ENCODE peak calls at places on chromosomes 6 and 20, in ten cellular contexts. One of them, this sample, is unnamed. For H3K27me3, the result is how much of the 10 kb centered on the place peaks cover.

GRCh38 chr6:20367716-20368485 is 33.8 kb upstream of the E2F3 start:
- DNase-seq in effector memory CD4-positive, alpha-beta T cell: no peak
- DNase-seq in CD8-positive, alpha-beta T cell: no peak
- DNase-seq in ovary: no peak
- DNase-seq in spleen: no peak
- DNase-seq in CD4-positive, alpha-beta T cell: no peak
- DNase-seq in small intestine: peak
- DNase-seq in neural progenitor cell: no peak
- DNase-seq in cardiac muscle cell: no peak
- DNase-seq in HepG2: no peak
- DNase-seq in this sample: no peak

GRCh38 chr6:149439626-149440025 is 39.6 kb downstream of the SUMO4 start:
- DNase-seq in effector memory CD4-positive, alpha-beta T cell: no peak
- DNase-seq in CD8-positive, alpha-beta T cell: no peak
- DNase-seq in ovary: no peak
- DNase-seq in spleen: no peak
- DNase-seq in CD4-positive, alpha-beta T cell: no peak
- DNase-seq in small intestine: no peak
- DNase-seq in neural progenitor cell: no peak
- DNase-seq in cardiac muscle cell: no peak
- DNase-seq in HepG2: no peak
- DNase-seq in this sample: no peak

GRCh38 chr6:13468839-13469238 is 18.6 kb downstream of the GFOD1 start:
- DNase-seq in effector memory CD4-positive, alpha-beta T cell: no peak
- DNase-seq in CD8-positive, alpha-beta T cell: no peak
- DNase-seq in ovary: no peak
- DNase-seq in spleen: no peak
- DNase-seq in CD4-positive, alpha-beta T cell: no peak
- DNase-seq in small intestine: no peak
- DNase-seq in neural progenitor cell: no peak
- DNase-seq in cardiac muscle cell: no peak
- DNase-seq in HepG2: no peak
- DNase-seq in this sample: no peak

GRCh38 chr6:164720-165119 is 127.6 kb upstream of the DUSP22 start:
- DNase-seq in effector memory CD4-positive, alpha-beta T cell: no peak
- DNase-seq in CD8-positive, alpha-beta T cell: no peak
- DNase-seq in ovary: no peak
- DNase-seq in spleen: no peak
- DNase-seq in CD4-positive, alpha-beta T cell: no peak
- DNase-seq in small intestine: no peak
- DNase-seq in neural progenitor cell: no peak
- DNase-seq in cardiac muscle cell: no peak
- DNase-seq in HepG2: no peak
- DNase-seq in this sample: no peak

GRCh38 chr20:16539280-16539679 is 34.0 kb downstream of the KIF16B start:
- DNase-seq in effector memory CD4-positive, alpha-beta T cell: no peak
- DNase-seq in CD8-positive, alpha-beta T cell: no peak
- DNase-seq in ovary: no peak
- DNase-seq in spleen: no peak
- DNase-seq in CD4-positive, alpha-beta T cell: no peak
- DNase-seq in small intestine: peak
- DNase-seq in neural progenitor cell: no peak
- DNase-seq in cardiac muscle cell: no peak
- DNase-seq in HepG2: no peak
- DNase-seq in this sample: no peak

GRCh38 chr6:151317206-151317994 is 74.0 kb downstream of the ZBTB2 start:
- DNase-seq in effector memory CD4-positive, alpha-beta T cell: no peak
- DNase-seq in CD8-positive, alpha-beta T cell: no peak
- DNase-seq in ovary: no peak
- DNase-seq in spleen: no peak
- DNase-seq in CD4-positive, alpha-beta T cell: no peak
- DNase-seq in small intestine: no peak
- DNase-seq in neural progenitor cell: no peak
- DNase-seq in cardiac muscle cell: peak
- DNase-seq in HepG2: no peak
- DNase-seq in this sample: no peak

GRCh38 chr6:17863971-17864754 is 123.3 kb downstream of the KIF13A start:
- DNase-seq in effector memory CD4-positive, alpha-beta T cell: no peak
- DNase-seq in CD8-positive, alpha-beta T cell: no peak
- DNase-seq in ovary: no peak
- DNase-seq in spleen: no peak
- DNase-seq in CD4-positive, alpha-beta T cell: no peak
- DNase-seq in small intestine: no peak
- DNase-seq in neural progenitor cell: no peak
- DNase-seq in cardiac muscle cell: no peak
- DNase-seq in HepG2: peak
- DNase-seq in this sample: peak

GRCh38 chr6:132275253-132275970 is 125.9 kb downstream of the MOXD1 start:
- DNase-seq in effector memory CD4-positive, alpha-beta T cell: no peak
- DNase-seq in CD8-positive, alpha-beta T cell: no peak
- DNase-seq in ovary: no peak
- DNase-seq in spleen: no peak
- DNase-seq in CD4-positive, alpha-beta T cell: no peak
- DNase-seq in small intestine: no peak
- DNase-seq in neural progenitor cell: no peak
- DNase-seq in cardiac muscle cell: no peak
- DNase-seq in HepG2: no peak
- DNase-seq in this sample: no peak

GRCh38 chr20:58895099-58895795 is 42.7 kb downstream of the GNAS start:
- DNase-seq in effector memory CD4-positive, alpha-beta T cell: no peak
- DNase-seq in CD8-positive, alpha-beta T cell: no peak
- DNase-seq in ovary: no peak
- DNase-seq in spleen: no peak
- DNase-seq in CD4-positive, alpha-beta T cell: no peak
- DNase-seq in small intestine: no peak
- DNase-seq in neural progenitor cell: no peak
- DNase-seq in cardiac muscle cell: no peak
- DNase-seq in HepG2: no peak
- DNase-seq in this sample: no peak

GRCh38 chr20:58892932-58893224 is 40.4 kb downstream of the GNAS start:
- DNase-seq in effector memory CD4-positive, alpha-beta T cell: no peak
- DNase-seq in CD8-positive, alpha-beta T cell: no peak
- DNase-seq in ovary: no peak
- DNase-seq in spleen: no peak
- DNase-seq in CD4-positive, alpha-beta T cell: no peak
- DNase-seq in small intestine: no peak
- DNase-seq in neural progenitor cell: no peak
- DNase-seq in cardiac muscle cell: no peak
- DNase-seq in HepG2: no peak
- DNase-seq in this sample: no peak

GRCh38 chr20:58892126-58892931 is 39.8 kb downstream of the GNAS start:
- DNase-seq in effector memory CD4-positive, alpha-beta T cell: peak
- DNase-seq in CD8-positive, alpha-beta T cell: peak
- DNase-seq in ovary: peak
- DNase-seq in spleen: peak
- DNase-seq in CD4-positive, alpha-beta T cell: peak
- DNase-seq in small intestine: peak
- DNase-seq in neural progenitor cell: peak
- DNase-seq in cardiac muscle cell: peak
- DNase-seq in HepG2: peak
- DNase-seq in this sample: peak

GRCh38 chr20:58894652-58895051 is 42.1 kb downstream of the GNAS start:
- DNase-seq in effector memory CD4-positive, alpha-beta T cell: no peak
- DNase-seq in CD8-positive, alpha-beta T cell: no peak
- DNase-seq in ovary: no peak
- DNase-seq in spleen: no peak
- DNase-seq in CD4-positive, alpha-beta T cell: no peak
- DNase-seq in small intestine: no peak
- DNase-seq in neural progenitor cell: no peak
- DNase-seq in cardiac muscle cell: no peak
- DNase-seq in HepG2: no peak
- DNase-seq in this sample: no peak

DNA sequence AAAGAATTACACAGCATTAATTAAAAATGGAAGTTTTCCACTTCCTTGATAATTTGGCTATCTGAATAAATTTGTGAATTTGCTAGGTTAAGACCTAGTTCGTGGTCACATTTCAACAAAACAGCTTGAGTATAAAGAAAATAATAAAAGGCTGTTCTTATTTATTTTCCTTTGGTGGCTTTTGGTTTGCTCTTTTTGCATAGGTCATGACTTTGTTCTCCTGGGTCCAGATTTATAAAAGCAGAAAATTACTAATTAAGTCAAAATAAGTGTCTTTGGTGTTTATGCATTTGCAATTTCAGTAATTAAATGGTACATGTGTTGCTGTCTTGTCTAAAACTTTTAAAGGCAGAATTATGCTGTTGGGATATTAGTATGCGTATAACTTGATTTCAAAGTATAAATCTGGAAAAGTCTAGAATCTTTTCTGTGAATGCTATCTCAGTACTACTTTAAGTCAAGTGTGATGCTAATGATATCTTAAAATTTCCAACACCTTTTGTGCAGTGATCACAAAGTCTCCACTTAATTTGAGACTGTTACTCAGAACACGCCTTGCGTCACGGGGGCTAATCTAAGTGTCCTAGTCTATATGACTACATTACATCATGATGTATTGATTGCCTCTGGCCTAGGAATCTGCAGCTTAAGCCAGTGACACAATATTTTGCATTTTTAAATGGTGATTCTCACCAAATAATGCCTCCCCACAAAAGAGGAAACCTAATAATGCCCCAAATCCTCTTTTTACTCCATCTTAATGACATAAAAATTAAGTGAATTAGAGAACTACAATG is 41.0 kb downstream of the GNAS start:
- DNase-seq in effector memory CD4-positive, alpha-beta T cell: no peak
- DNase-seq in CD8-positive, alpha-beta T cell: no peak
- DNase-seq in ovary: no peak
- DNase-seq in spleen: no peak
- DNase-seq in CD4-positive, alpha-beta T cell: no peak
- DNase-seq in small intestine: peak
- DNase-seq in neural progenitor cell: no peak
- DNase-seq in cardiac muscle cell: no peak
- DNase-seq in HepG2: no peak
- DNase-seq in this sample: no peak
- H3K27ac ChIP-seq in effector memory CD4-positive, alpha-beta T cell: peak
- H3K27ac ChIP-seq in CD8-positive, alpha-beta T cell: no peak
- H3K27ac ChIP-seq in ovary: no peak
- H3K27ac ChIP-seq in spleen: peak
- H3K27ac ChIP-seq in CD4-positive, alpha-beta T cell: peak
- H3K27ac ChIP-seq in small intestine: peak
- H3K27ac ChIP-seq in neural progenitor cell: peak
- H3K27ac ChIP-seq in cardiac muscle cell: peak
- H3K27ac ChIP-seq in HepG2: peak
- H3K27ac ChIP-seq in this sample: peak

DNA sequence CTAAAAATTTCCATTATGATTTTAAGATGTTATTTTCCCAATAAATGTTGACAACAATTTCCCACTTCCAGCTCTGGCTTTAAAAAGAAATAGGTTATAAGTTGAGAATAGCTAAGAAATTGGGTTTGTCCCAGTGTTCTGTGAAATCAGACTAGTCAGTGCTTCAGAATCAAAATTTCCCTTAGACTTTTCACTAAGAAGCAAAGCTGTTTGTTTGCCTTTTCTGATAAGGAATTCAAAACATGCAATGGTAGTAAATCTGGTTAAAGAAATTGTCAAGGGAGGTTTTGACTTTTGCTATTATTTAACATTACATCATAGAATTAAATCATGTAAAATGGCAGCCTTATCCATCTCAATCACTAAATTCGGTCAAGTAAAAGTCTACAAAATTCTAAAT is 36.6 kb downstream of the PLAGL1 start:
- DNase-seq in effector memory CD4-positive, alpha-beta T cell: no peak
- DNase-seq in CD8-positive, alpha-beta T cell: no peak
- DNase-seq in ovary: no peak
- DNase-seq in spleen: no peak
- DNase-seq in CD4-positive, alpha-beta T cell: no peak
- DNase-seq in small intestine: no peak
- DNase-seq in neural progenitor cell: no peak
- DNase-seq in cardiac muscle cell: no peak
- DNase-seq in HepG2: no peak
- DNase-seq in this sample: no peak
- H3K27me3 ChIP-seq in effector memory CD4-positive, alpha-beta T cell: under half
- H3K27me3 ChIP-seq in CD8-positive, alpha-beta T cell: under half
- H3K27me3 ChIP-seq in ovary: under half
- H3K27me3 ChIP-seq in spleen: under half
- H3K27me3 ChIP-seq in CD4-positive, alpha-beta T cell: under half
- H3K27me3 ChIP-seq in small intestine: under half
- H3K27me3 ChIP-seq in neural progenitor cell: half or more
- H3K27me3 ChIP-seq in cardiac muscle cell: under half
- H3K27me3 ChIP-seq in HepG2: under half
- H3K27me3 ChIP-seq in this sample: under half

DNA sequence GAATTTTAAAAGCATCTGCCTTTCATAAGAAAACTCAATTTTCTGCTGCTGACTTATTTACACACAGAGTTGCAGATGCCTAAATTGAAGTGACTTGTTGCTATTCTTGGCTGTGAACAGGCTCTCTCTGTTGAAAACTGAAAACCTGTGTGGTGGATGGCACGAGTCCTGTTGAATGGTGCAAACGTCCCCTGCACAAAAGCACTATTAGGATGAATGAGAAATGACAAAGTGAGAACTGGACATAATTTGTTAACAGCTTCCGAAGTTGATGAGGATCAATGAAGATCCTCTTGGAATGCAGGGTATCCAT is 201.7 kb upstream of the PREP start:
- DNase-seq in effector memory CD4-positive, alpha-beta T cell: no peak
- DNase-seq in CD8-positive, alpha-beta T cell: no peak
- DNase-seq in ovary: no peak
- DNase-seq in spleen: no peak
- DNase-seq in CD4-positive, alpha-beta T cell: no peak
- DNase-seq in small intestine: no peak
- DNase-seq in neural progenitor cell: no peak
- DNase-seq in cardiac muscle cell: no peak
- DNase-seq in HepG2: no peak
- DNase-seq in this sample: no peak
- H3K27ac ChIP-seq in effector memory CD4-positive, alpha-beta T cell: no peak
- H3K27ac ChIP-seq in CD8-positive, alpha-beta T cell: no peak
- H3K27ac ChIP-seq in ovary: no peak
- H3K27ac ChIP-seq in spleen: no peak
- H3K27ac ChIP-seq in CD4-positive, alpha-beta T cell: no peak
- H3K27ac ChIP-seq in small intestine: peak
- H3K27ac ChIP-seq in neural progenitor cell: no peak
- H3K27ac ChIP-seq in cardiac muscle cell: no peak
- H3K27ac ChIP-seq in HepG2: no peak
- H3K27ac ChIP-seq in this sample: no peak

GRCh38 chr6:28727559-28728211 is 196.1 kb downstream of the TRIM27 start:
- DNase-seq in effector memory CD4-positive, alpha-beta T cell: no peak
- DNase-seq in CD8-positive, alpha-beta T cell: no peak
- DNase-seq in ovary: no peak
- DNase-seq in spleen: no peak
- DNase-seq in CD4-positive, alpha-beta T cell: no peak
- DNase-seq in small intestine: no peak
- DNase-seq in neural progenitor cell: no peak
- DNase-seq in cardiac muscle cell: no peak
- DNase-seq in HepG2: no peak
- DNase-seq in this sample: no peak

GRCh38 chr6:28725890-28726348 is 197.9 kb downstream of the TRIM27 start:
- DNase-seq in effector memory CD4-positive, alpha-beta T cell: no peak
- DNase-seq in CD8-positive, alpha-beta T cell: no peak
- DNase-seq in ovary: no peak
- DNase-seq in spleen: no peak
- DNase-seq in CD4-positive, alpha-beta T cell: no peak
- DNase-seq in small intestine: no peak
- DNase-seq in neural progenitor cell: no peak
- DNase-seq in cardiac muscle cell: no peak
- DNase-seq in HepG2: peak
- DNase-seq in this sample: no peak

GRCh38 chr6:28724395-28724794 is 198.7 kb downstream of the GPX5 start:
- DNase-seq in effector memory CD4-positive, alpha-beta T cell: no peak
- DNase-seq in CD8-positive, alpha-beta T cell: no peak
- DNase-seq in ovary: no peak
- DNase-seq in spleen: no peak
- DNase-seq in CD4-positive, alpha-beta T cell: no peak
- DNase-seq in small intestine: no peak
- DNase-seq in neural progenitor cell: no peak
- DNase-seq in cardiac muscle cell: no peak
- DNase-seq in HepG2: no peak
- DNase-seq in this sample: no peak

GRCh38 chr6:28725274-28725809 is 198.4 kb downstream of the TRIM27 start:
- DNase-seq in effector memory CD4-positive, alpha-beta T cell: no peak
- DNase-seq in CD8-positive, alpha-beta T cell: no peak
- DNase-seq in ovary: no peak
- DNase-seq in spleen: no peak
- DNase-seq in CD4-positive, alpha-beta T cell: no peak
- DNase-seq in small intestine: no peak
- DNase-seq in neural progenitor cell: no peak
- DNase-seq in cardiac muscle cell: no peak
- DNase-seq in HepG2: no peak
- DNase-seq in this sample: no peak

DNA sequence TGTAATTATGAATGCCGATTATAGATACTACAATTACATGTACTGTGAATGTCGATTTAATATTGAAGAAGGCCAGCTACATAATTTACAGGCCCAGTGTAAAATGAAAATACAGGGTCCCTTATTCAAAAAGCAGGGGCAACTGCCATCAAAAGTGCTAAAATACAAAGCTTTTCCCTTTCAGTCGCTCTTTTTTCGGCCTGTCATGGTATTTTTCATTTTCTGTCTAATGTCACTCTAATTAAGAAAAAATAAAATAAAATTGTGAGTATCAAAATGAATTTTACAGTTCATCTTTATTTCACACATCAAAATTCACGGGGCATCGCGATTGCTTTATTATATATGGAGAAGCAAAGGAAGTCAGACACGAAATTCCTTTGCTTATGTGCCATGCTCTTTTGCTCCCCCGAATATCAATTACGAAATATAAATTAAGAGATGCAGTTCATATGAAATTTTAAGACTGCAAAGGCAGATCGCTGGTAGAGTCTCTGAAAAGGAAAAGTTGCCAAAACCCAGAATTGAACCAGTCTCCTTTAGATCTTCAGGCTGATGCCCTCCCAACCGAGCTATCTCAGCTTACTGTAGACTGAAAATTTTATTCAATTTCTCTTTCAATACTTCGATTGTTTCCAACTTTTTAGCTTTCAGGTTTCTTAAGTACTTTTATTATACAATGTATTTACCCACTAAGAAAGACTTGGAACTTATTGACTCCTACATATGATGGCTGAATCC is 197.0 kb downstream of the TRIM27 start:
- DNase-seq in effector memory CD4-positive, alpha-beta T cell: no peak
- DNase-seq in CD8-positive, alpha-beta T cell: no peak
- DNase-seq in ovary: no peak
- DNase-seq in spleen: no peak
- DNase-seq in CD4-positive, alpha-beta T cell: no peak
- DNase-seq in small intestine: no peak
- DNase-seq in neural progenitor cell: no peak
- DNase-seq in cardiac muscle cell: no peak
- DNase-seq in HepG2: no peak
- DNase-seq in this sample: no peak
- H3K27me3 ChIP-seq in effector memory CD4-positive, alpha-beta T cell: under half
- H3K27me3 ChIP-seq in CD8-positive, alpha-beta T cell: under half
- H3K27me3 ChIP-seq in ovary: under half
- H3K27me3 ChIP-seq in spleen: under half
- H3K27me3 ChIP-seq in CD4-positive, alpha-beta T cell: half or more
- H3K27me3 ChIP-seq in small intestine: under half
- H3K27me3 ChIP-seq in neural progenitor cell: half or more
- H3K27me3 ChIP-seq in cardiac muscle cell: under half
- H3K27me3 ChIP-seq in HepG2: under half
- H3K27me3 ChIP-seq in this sample: under half